ENCODE peak calls at places on chromosomes 6 and 20, in four cellular contexts. One of them, this sample, is unnamed. For H3K36me3, the result is how much of the 10 kb centered on the place peaks cover.

GRCh38 chr6:12138377-12138776 is 126.3 kb downstream of the HIVEP1 start:
- DNase-seq in left lung: no peak
- DNase-seq in mesendoderm: no peak
- DNase-seq in right lobe of liver: no peak
- DNase-seq in this sample: peak

GRCh38 chr20:4322499-4322898 is 307.1 kb upstream of the RNF24 start:
- DNase-seq in right lobe of liver: no peak
- DNase-seq in left lung: no peak
- DNase-seq in mesendoderm: no peak
- DNase-seq in this sample: no peak

GRCh38 chr6:24825130-24825630 is 26.5 kb upstream of the ARMH2 start:
- DNase-seq in left lung: no peak
- DNase-seq in mesendoderm: no peak
- DNase-seq in right lobe of liver: no peak
- DNase-seq in this sample: no peak

GRCh38 chr6:154624038-154624599 is 109.1 kb upstream of the SCAF8 start:
- DNase-seq in mesendoderm: no peak
- DNase-seq in right lobe of liver: no peak
- DNase-seq in left lung: no peak
- DNase-seq in this sample: no peak

GRCh38 chr6:151112130-151112529 is 127.6 kb upstream of the AKAP12 start:
- DNase-seq in left lung: peak
- DNase-seq in mesendoderm: no peak
- DNase-seq in right lobe of liver: peak
- DNase-seq in this sample: no peak

GRCh38 chr20:63543131-63543530 is 4.4 kb downstream of the SRMS start:
- DNase-seq in mesendoderm: no peak
- DNase-seq in left lung: no peak
- DNase-seq in right lobe of liver: no peak
- DNase-seq in this sample: no peak

GRCh38 chr6:149028767-149029405 is 282.1 kb downstream of the UST start:
- DNase-seq in mesendoderm: peak
- DNase-seq in right lobe of liver: no peak
- DNase-seq in left lung: no peak
- DNase-seq in this sample: peak

GRCh38 chr6:105789935-105790334 is 296.2 kb upstream of the PRDM1 start:
- DNase-seq in right lobe of liver: no peak
- DNase-seq in mesendoderm: no peak
- DNase-seq in left lung: no peak
- DNase-seq in this sample: no peak

GRCh38 chr6:3001773-3002293 is 2.1 kb downstream of the NQO2 start:
- DNase-seq in left lung: no peak
- DNase-seq in right lobe of liver: no peak
- DNase-seq in mesendoderm: peak
- DNase-seq in this sample: peak

GRCh38 chr6:141610741-141611140 is 522.0 kb upstream of the GJE1 start:
- DNase-seq in mesendoderm: peak
- DNase-seq in right lobe of liver: no peak
- DNase-seq in left lung: no peak
- DNase-seq in this sample: no peak

GRCh38 chr6:12392490-12392889 is 102.3 kb downstream of the EDN1 start:
- DNase-seq in mesendoderm: no peak
- DNase-seq in left lung: no peak
- DNase-seq in right lobe of liver: no peak
- DNase-seq in this sample: no peak

GRCh38 chr6:73713426-73714147 is 17.6 kb downstream of the CD109 start:
- DNase-seq in right lobe of liver: no peak
- DNase-seq in mesendoderm: peak
- DNase-seq in left lung: no peak
- DNase-seq in this sample: no peak

GRCh38 chr6:136963259-136963658 is 41.2 kb downstream of the SLC35D3 start:
- DNase-seq in mesendoderm: no peak
- DNase-seq in left lung: no peak
- DNase-seq in right lobe of liver: no peak
- DNase-seq in this sample: no peak

GRCh38 chr6:109469591-109470189 is 13.3 kb downstream of the ZBTB24 start:
- DNase-seq in left lung: no peak
- DNase-seq in right lobe of liver: no peak
- DNase-seq in mesendoderm: no peak
- DNase-seq in this sample: no peak

GRCh38 chr6:34129753-34130152 is 16.1 kb downstream of the GRM4 start:
- DNase-seq in right lobe of liver: no peak
- DNase-seq in mesendoderm: peak
- DNase-seq in left lung: no peak
- DNase-seq in this sample: no peak

GRCh38 chr20:25865715-25866656 is 169.3 kb upstream of the ZNF337 start:
- DNase-seq in mesendoderm: peak
- DNase-seq in left lung: peak
- DNase-seq in right lobe of liver: peak
- DNase-seq in this sample: peak

GRCh38 chr6:43823879-43824740 is 54.1 kb downstream of the VEGFA start:
- DNase-seq in left lung: no peak
- DNase-seq in mesendoderm: peak
- DNase-seq in right lobe of liver: peak
- DNase-seq in this sample: no peak

GRCh38 chr20:3307078-3307477 is 68.1 kb upstream of the SLC4A11 start:
- DNase-seq in right lobe of liver: no peak
- DNase-seq in left lung: no peak
- DNase-seq in mesendoderm: no peak
- DNase-seq in this sample: no peak

GRCh38 chr6:154907293-154907692 is 87.8 kb upstream of the TIAM2 start:
- DNase-seq in left lung: no peak
- DNase-seq in right lobe of liver: no peak
- DNase-seq in mesendoderm: no peak
- DNase-seq in this sample: no peak

GRCh38 chr20:15235799-15236198 is 898.4 kb upstream of the FLRT3 start:
- DNase-seq in mesendoderm: no peak
- DNase-seq in right lobe of liver: no peak
- DNase-seq in left lung: no peak
- DNase-seq in this sample: no peak

GRCh38 chr20:7673841-7674240 is 266.4 kb downstream of the HAO1 start:
- DNase-seq in mesendoderm: no peak
- DNase-seq in left lung: no peak
- DNase-seq in right lobe of liver: no peak
- DNase-seq in this sample: no peak

GRCh38 chr6:158017621-158018369 is 36.1 kb downstream of the SYNJ2 start:
- DNase-seq in left lung: peak
- DNase-seq in right lobe of liver: no peak
- DNase-seq in mesendoderm: no peak
- DNase-seq in this sample: no peak

GRCh38 chr6:159929819-159930218 is 39.0 kb downstream of the MAS1 start:
- DNase-seq in left lung: no peak
- DNase-seq in mesendoderm: no peak
- DNase-seq in right lobe of liver: no peak
- DNase-seq in this sample: peak

GRCh38 chr6:108260126-108260808 is 573 bp downstream of the SNX3 start:
- DNase-seq in mesendoderm: peak
- DNase-seq in left lung: peak
- DNase-seq in right lobe of liver: peak
- DNase-seq in this sample: peak

GRCh38 chr6:12077021-12077420 is 64.9 kb downstream of the HIVEP1 start:
- DNase-seq in mesendoderm: no peak
- DNase-seq in right lobe of liver: no peak
- DNase-seq in left lung: no peak
- DNase-seq in this sample: no peak

GRCh38 chr6:44456966-44457292 is 69.4 kb downstream of the CDC5L start:
- DNase-seq in right lobe of liver: no peak
- DNase-seq in mesendoderm: no peak
- DNase-seq in left lung: no peak
- DNase-seq in this sample: no peak

GRCh38 chr20:37238426-37238825 is 23.2 kb downstream of the GHRH start:
- DNase-seq in right lobe of liver: no peak
- DNase-seq in left lung: no peak
- DNase-seq in mesendoderm: no peak
- DNase-seq in this sample: no peak

GRCh38 chr6:30556964-30557682 is at the start of gene PRR3:
- DNase-seq in left lung: peak
- DNase-seq in right lobe of liver: peak
- DNase-seq in mesendoderm: peak
- DNase-seq in this sample: peak

GRCh38 chr6:117989086-117989485 is 82.0 kb downstream of the SLC35F1 start:
- DNase-seq in right lobe of liver: no peak
- DNase-seq in left lung: no peak
- DNase-seq in mesendoderm: no peak
- DNase-seq in this sample: no peak

GRCh38 chr20:40956926-40957760 is 71.5 kb upstream of the TOP1 start:
- DNase-seq in mesendoderm: no peak
- DNase-seq in right lobe of liver: no peak
- DNase-seq in left lung: no peak
- DNase-seq in this sample: no peak

GRCh38 chr6:120852293-120852849 is 481.9 kb downstream of the TBC1D32 start:
- DNase-seq in mesendoderm: no peak
- DNase-seq in right lobe of liver: no peak
- DNase-seq in left lung: no peak
- DNase-seq in this sample: no peak

GRCh38 chr20:46994341-46994740 is 99.7 kb downstream of the EYA2 start:
- DNase-seq in right lobe of liver: no peak
- DNase-seq in left lung: no peak
- DNase-seq in mesendoderm: no peak
- DNase-seq in this sample: peak

GRCh38 chr20:46991850-46992639 is 97.4 kb downstream of the EYA2 start:
- DNase-seq in mesendoderm: no peak
- DNase-seq in right lobe of liver: no peak
- DNase-seq in left lung: no peak
- DNase-seq in this sample: no peak

GRCh38 chr20:46992640-46993035 is 98.0 kb downstream of the EYA2 start:
- DNase-seq in right lobe of liver: no peak
- DNase-seq in mesendoderm: peak
- DNase-seq in left lung: no peak
- DNase-seq in this sample: no peak

GRCh38 chr20:46995561-46996142 is 101.0 kb downstream of the EYA2 start:
- DNase-seq in left lung: no peak
- DNase-seq in mesendoderm: peak
- DNase-seq in right lobe of liver: no peak
- DNase-seq in this sample: no peak

GRCh38 chr20:46993465-46994095 is 98.9 kb downstream of the EYA2 start:
- DNase-seq in left lung: no peak
- DNase-seq in mesendoderm: peak
- DNase-seq in right lobe of liver: no peak
- DNase-seq in this sample: no peak
- H3K36me3 ChIP-seq in left lung: under half
- H3K36me3 ChIP-seq in mesendoderm: under half
- H3K36me3 ChIP-seq in right lobe of liver: under half
- H3K36me3 ChIP-seq in this sample: under half

DNA sequence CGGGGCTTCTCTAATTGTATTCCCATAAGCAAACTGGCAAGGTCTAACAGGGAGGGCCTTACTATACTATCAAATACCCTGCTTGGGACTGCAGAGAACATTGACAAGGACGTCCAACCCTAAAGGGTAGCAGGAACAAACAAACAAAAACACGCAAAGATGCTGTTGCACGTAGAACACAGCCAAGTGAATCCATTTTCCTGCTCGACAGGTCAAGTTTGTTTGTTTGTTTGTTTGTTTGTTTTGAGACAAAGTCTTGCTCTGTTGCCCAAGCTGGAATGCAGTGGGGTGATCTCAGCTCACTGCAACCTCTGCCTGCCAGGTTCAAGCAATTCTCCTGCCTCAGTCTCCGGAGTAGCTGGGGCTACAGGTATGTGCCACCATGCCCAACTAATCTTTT is 91.3 kb downstream of the ZMYND8 start:
- DNase-seq in mesendoderm: no peak
- DNase-seq in left lung: no peak
- DNase-seq in right lobe of liver: no peak
- DNase-seq in this sample: no peak
- H3K36me3 ChIP-seq in mesendoderm: under half
- H3K36me3 ChIP-seq in left lung: half or more
- H3K36me3 ChIP-seq in right lobe of liver: under half
- H3K36me3 ChIP-seq in this sample: under half

GRCh38 chr20:16488086-16488485 is 85.2 kb downstream of the KIF16B start:
- DNase-seq in mesendoderm: no peak
- DNase-seq in left lung: no peak
- DNase-seq in right lobe of liver: no peak
- DNase-seq in this sample: no peak
- H3K36me3 ChIP-seq in mesendoderm: under half
- H3K36me3 ChIP-seq in left lung: under half
- H3K36me3 ChIP-seq in right lobe of liver: under half
- H3K36me3 ChIP-seq in this sample: under half

DNA sequence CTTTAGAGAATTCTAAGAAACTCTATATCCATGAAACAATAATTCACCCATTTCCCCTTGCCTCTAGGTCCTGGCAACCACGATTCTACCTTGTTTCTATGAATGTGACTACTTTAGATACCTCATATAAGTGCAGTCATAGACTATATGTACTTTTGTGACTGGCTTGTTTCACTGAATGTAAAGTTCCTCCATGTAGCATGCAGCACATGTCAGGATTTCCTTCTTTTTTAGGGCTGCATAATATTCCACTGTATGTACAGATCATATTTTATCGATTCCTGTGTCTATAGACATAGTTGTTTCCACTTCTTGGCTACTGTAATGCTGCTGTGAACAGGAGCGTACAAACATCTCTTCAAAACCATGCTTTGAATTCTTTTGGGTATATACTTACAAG is 11.7 kb downstream of the EEF1E1 start:
- DNase-seq in right lobe of liver: no peak
- DNase-seq in mesendoderm: no peak
- DNase-seq in left lung: no peak
- DNase-seq in this sample: no peak
- H3K36me3 ChIP-seq in right lobe of liver: under half
- H3K36me3 ChIP-seq in mesendoderm: under half
- H3K36me3 ChIP-seq in left lung: half or more
- H3K36me3 ChIP-seq in this sample: under half

DNA sequence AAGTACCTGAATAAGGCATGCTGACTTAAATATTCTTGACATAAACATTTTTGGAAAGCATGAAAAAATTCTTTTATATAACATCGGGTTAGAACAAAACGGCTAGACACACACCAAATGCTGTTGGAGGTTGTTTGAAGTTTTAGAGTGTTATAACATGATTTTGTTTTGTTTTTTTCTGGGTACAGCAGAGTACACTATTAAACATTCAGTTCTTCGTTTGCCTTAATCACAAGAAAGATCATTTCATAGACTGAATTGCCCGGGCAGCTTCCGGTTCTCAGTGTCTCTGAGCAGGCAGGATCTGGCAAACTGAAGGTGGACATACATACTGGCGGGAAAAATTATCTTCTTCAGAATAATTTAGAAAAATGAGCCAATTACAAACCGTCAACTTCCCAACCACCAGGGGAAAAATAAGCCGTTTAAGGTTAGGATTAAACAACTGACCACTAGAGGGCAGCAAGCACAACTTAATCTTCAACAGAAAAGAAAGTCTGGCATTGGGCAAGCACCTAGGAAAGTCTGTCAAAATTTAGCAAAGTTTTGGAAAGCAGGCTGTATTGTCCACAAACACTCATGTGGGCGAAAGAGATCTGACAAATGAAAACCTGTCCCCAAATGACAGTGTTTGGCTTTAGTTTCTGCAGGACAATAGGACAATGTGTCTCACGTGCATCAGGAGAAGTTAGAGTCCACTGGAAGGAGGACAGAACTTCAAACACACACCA is 15.0 kb downstream of the ZNF217 start:
- DNase-seq in mesendoderm: peak
- DNase-seq in left lung: no peak
- DNase-seq in right lobe of liver: no peak
- DNase-seq in this sample: peak
- H3K36me3 ChIP-seq in mesendoderm: under half
- H3K36me3 ChIP-seq in left lung: half or more
- H3K36me3 ChIP-seq in right lobe of liver: under half
- H3K36me3 ChIP-seq in this sample: half or more

GRCh38 chr20:34396408-34396807 is 33.3 kb downstream of the ITCH start:
- DNase-seq in left lung: no peak
- DNase-seq in right lobe of liver: no peak
- DNase-seq in mesendoderm: no peak
- DNase-seq in this sample: no peak
- H3K36me3 ChIP-seq in left lung: half or more
- H3K36me3 ChIP-seq in right lobe of liver: under half
- H3K36me3 ChIP-seq in mesendoderm: under half
- H3K36me3 ChIP-seq in this sample: under half

This sample was measured in CD4-positive, alpha-beta memory T cell.